ENCODE peak calls at places on chromosomes 7 and 10, in ten cellular contexts. B is testis; O is mammary epithelial cell; R is hepatocyte; W is CD8-positive, alpha-beta memory T cell; G is tibial nerve; V is prostate gland; U is lower lobe of right lung; P is SJCRH30; T is upper lobe of right lung. D is an unnamed sample.

GRCh38 chr7:24323961-24324480 is 40.0 kb downstream of the NPY start:
- DNase-seq in B (no peak), O (no peak), R (no peak), W (no peak), G (no peak), V (no peak), U (no peak), P (peak), T (no peak), D (no peak)

GRCh38 chr7:94351703-94352102 is 43.0 kb upstream of the COL1A2 start:
- DNase-seq in B (no peak), O (no peak), R (no peak), W (no peak), G (no peak), V (no peak), U (no peak), P (no peak), T (no peak), D (no peak)

GRCh38 chr7:132083126-132084123 is 492.8 kb downstream of the PLXNA4 start:
- DNase-seq in B (no peak), O (no peak), R (no peak), W (no peak), G (no peak), V (no peak), U (no peak), P (no peak), T (no peak), D (no peak)

GRCh38 chr7:114481995-114482394 is 67.4 kb downstream of the FOXP2 start:
- DNase-seq in B (no peak), O (peak), R (no peak), W (no peak), G (no peak), V (no peak), U (no peak), P (no peak), T (no peak), D (no peak)

GRCh38 chr7:87448427-87448826 is 27.1 kb downstream of the ABCB4 start:
- DNase-seq in B (no peak), O (no peak), R (no peak), W (no peak), G (no peak), V (no peak), U (no peak), P (no peak), T (no peak), D (no peak)

GRCh38 chr10:132028706-132029105 is 37.0 kb upstream of the JAKMIP3 start:
- DNase-seq in B (no peak), O (no peak), R (no peak), W (no peak), G (no peak), V (no peak), U (no peak), P (no peak), T (no peak), D (no peak)

GRCh38 chr10:23945845-23946244 is 263.1 kb upstream of the KIAA1217 start:
- DNase-seq in B (no peak), O (no peak), R (no peak), W (no peak), G (no peak), V (no peak), U (no peak), P (no peak), T (no peak), D (no peak)

GRCh38 chr10:19658131-19658530 is 158.1 kb upstream of the PLXDC2 start:
- DNase-seq in B (no peak), O (no peak), R (no peak), W (no peak), G (no peak), V (no peak), U (no peak), P (no peak), T (no peak), D (no peak)

GRCh38 chr10:56633876-56634452 is 272.9 kb upstream of the ZWINT start:
- DNase-seq in B (no peak), O (no peak), R (no peak), W (no peak), G (no peak), V (no peak), U (no peak), P (no peak), T (no peak), D (no peak)

GRCh38 chr10:8042864-8043568 is 11.5 kb upstream of the GATA3 start:
- DNase-seq in B (no peak), O (no peak), R (no peak), W (no peak), G (no peak), V (no peak), U (no peak), P (no peak), T (no peak), D (no peak)

GRCh38 chr10:120437541-120437940 is 19.5 kb upstream of the PLPP4 start:
- DNase-seq in B (no peak), O (no peak), R (no peak), W (no peak), G (no peak), V (no peak), U (no peak), P (no peak), T (no peak), D (no peak)

GRCh38 chr10:99329891-99330674 is 927 bp downstream of the CNNM1 start:
- DNase-seq in B (peak), O (peak), R (peak), W (no peak), G (no peak), V (no peak), U (peak), P (no peak), T (peak), D (no peak)

GRCh38 chr7:37920619-37921339 is at the start of gene EPDR1:
- DNase-seq in B (peak), O (peak), R (peak), W (no peak), G (peak), V (peak), U (peak), P (peak), T (peak), D (peak)

GRCh38 chr7:105136221-105136620 is 122.2 kb downstream of the KMT2E start:
- DNase-seq in B (no peak), O (no peak), R (peak), W (no peak), G (no peak), V (no peak), U (no peak), P (no peak), T (no peak), D (no peak)

GRCh38 chr10:28105561-28105960 is 106.7 kb upstream of the ODAD2 start:
- DNase-seq in B (no peak), O (no peak), R (no peak), W (no peak), G (no peak), V (no peak), U (no peak), P (no peak), T (no peak), D (no peak)

GRCh38 chr10:123555616-123556015 is 110.5 kb upstream of the GPR26 start:
- DNase-seq in B (no peak), O (no peak), R (no peak), W (no peak), G (no peak), V (no peak), U (no peak), P (no peak), T (no peak), D (no peak)

GRCh38 chr7:151257990-151258389 is 9.5 kb upstream of the SMARCD3 start:
- DNase-seq in B (no peak), O (no peak), R (no peak), W (no peak), G (no peak), V (no peak), U (no peak), P (no peak), T (no peak), D (no peak)

GRCh38 chr7:115805458-115805857 is 225.1 kb downstream of the TFEC start:
- DNase-seq in B (no peak), O (peak), R (no peak), W (no peak), G (no peak), V (no peak), U (no peak), P (no peak), T (no peak), D (no peak)

GRCh38 chr7:93890464-93891068 is at the start of gene TFPI2:
- DNase-seq in B (peak), O (peak), R (peak), W (no peak), G (no peak), V (peak), U (peak), P (peak), T (peak), D (peak)

GRCh38 chr10:16866861-16867260 is 49.6 kb upstream of the RSU1 start:
- DNase-seq in B (no peak), O (no peak), R (no peak), W (no peak), G (no peak), V (no peak), U (no peak), P (no peak), T (no peak), D (no peak)

GRCh38 chr7:150968698-150969482 is 9.2 kb downstream of the KCNH2 start:
- DNase-seq in B (no peak), O (no peak), R (no peak), W (no peak), G (no peak), V (no peak), U (no peak), P (no peak), T (no peak), D (no peak)

GRCh38 chr10:29666201-29666600 is 31.4 kb upstream of the SVIL start:
- DNase-seq in B (no peak), O (no peak), R (no peak), W (no peak), G (no peak), V (no peak), U (no peak), P (no peak), T (no peak), D (no peak)

GRCh38 chr10:29667191-29667590 is 32.4 kb upstream of the SVIL start:
- DNase-seq in B (no peak), O (no peak), R (no peak), W (no peak), G (no peak), V (no peak), U (no peak), P (no peak), T (no peak), D (no peak)

GRCh38 chr10:29668628-29669027 is 33.9 kb upstream of the SVIL start:
- DNase-seq in B (no peak), O (peak), R (no peak), W (no peak), G (no peak), V (no peak), U (no peak), P (no peak), T (no peak), D (no peak)

GRCh38 chr10:29671968-29672367 is 37.2 kb upstream of the SVIL start:
- DNase-seq in B (no peak), O (no peak), R (no peak), W (no peak), G (no peak), V (no peak), U (no peak), P (no peak), T (no peak), D (no peak)

GRCh38 chr10:29669149-29669548 is 34.4 kb upstream of the SVIL start:
- DNase-seq in B (no peak), O (peak), R (no peak), W (no peak), G (no peak), V (no peak), U (no peak), P (no peak), T (no peak), D (no peak)
- H3K27ac ChIP-seq in B (no peak), O (peak), R (no peak), W (no peak), G (no peak), V (no peak), U (no peak), P (no peak), T (no peak), D (no peak)

GRCh38 chr7:129501760-129502707 is at the start of gene SMKR1:
- DNase-seq in B (peak), O (peak), R (peak), W (peak), G (no peak), V (peak), U (peak), P (peak), T (peak), D (peak)

GRCh38 chr7:129498021-129498420 is 4.3 kb upstream of the SMKR1 start:
- DNase-seq in B (no peak), O (no peak), R (no peak), W (no peak), G (no peak), V (no peak), U (no peak), P (no peak), T (no peak), D (no peak)

GRCh38 chr7:129499915-129500463 is 2.3 kb upstream of the SMKR1 start:
- DNase-seq in B (no peak), O (no peak), R (no peak), W (no peak), G (no peak), V (no peak), U (no peak), P (no peak), T (no peak), D (no peak)

GRCh38 chr7:129503725-129504124 is 1.4 kb downstream of the SMKR1 start:
- DNase-seq in B (no peak), O (no peak), R (no peak), W (no peak), G (no peak), V (no peak), U (no peak), P (no peak), T (no peak), D (no peak)

DNA sequence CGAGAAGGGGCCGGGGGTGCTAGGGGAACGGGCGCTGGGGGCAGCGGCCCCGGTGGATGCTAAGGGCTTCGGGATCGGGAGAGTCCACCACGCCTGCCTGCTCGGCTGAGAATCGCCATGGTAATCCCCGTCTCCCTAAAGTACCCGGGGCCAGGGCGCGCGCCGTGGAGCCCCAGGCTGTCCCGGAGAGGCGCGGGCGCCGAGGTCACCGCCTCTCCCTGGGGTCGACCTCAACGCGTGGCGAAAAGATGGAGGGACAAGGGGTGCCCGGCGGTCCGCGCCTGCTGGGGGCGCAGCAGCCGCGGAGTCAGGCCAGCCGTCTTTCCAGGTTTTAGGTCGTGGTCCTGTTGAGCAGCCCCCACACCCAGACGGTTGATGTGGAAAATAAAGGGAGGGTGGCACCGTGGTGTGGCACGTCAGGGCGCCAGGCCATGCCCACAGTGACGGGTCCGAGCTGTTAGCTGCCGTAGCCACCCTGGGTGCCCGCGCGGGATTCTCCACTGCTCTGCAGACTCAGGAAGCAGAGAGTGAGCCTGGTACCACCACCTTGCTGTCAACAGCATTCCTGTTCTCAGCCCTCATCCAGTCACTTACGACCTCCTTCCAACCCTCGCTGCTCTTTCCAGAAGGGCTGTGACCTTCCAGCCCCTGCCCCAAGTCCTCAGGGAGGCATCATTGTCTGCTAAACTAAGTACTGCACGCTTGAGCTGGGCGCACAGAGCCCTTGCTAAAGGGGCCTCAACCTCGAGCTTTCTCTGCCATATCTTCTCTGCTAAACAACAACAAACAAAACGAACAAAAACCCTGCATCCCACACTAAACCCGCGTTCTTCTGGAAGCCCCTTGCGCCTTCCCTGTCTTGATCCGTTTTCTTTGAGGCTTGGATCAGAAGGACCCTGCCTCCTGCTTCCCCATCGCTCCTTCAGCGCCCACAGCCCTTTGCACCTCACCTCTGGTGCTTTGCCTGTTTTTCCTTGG is 666 bp downstream of the SMKR1 start:
- DNase-seq in B (peak), O (no peak), R (peak), W (peak), G (no peak), V (no peak), U (no peak), P (no peak), T (no peak), D (no peak)
- H3K27ac ChIP-seq in B (no peak), O (no peak), R (no peak), W (peak), G (no peak), V (no peak), U (peak), P (no peak), T (no peak), D (no peak)

DNA sequence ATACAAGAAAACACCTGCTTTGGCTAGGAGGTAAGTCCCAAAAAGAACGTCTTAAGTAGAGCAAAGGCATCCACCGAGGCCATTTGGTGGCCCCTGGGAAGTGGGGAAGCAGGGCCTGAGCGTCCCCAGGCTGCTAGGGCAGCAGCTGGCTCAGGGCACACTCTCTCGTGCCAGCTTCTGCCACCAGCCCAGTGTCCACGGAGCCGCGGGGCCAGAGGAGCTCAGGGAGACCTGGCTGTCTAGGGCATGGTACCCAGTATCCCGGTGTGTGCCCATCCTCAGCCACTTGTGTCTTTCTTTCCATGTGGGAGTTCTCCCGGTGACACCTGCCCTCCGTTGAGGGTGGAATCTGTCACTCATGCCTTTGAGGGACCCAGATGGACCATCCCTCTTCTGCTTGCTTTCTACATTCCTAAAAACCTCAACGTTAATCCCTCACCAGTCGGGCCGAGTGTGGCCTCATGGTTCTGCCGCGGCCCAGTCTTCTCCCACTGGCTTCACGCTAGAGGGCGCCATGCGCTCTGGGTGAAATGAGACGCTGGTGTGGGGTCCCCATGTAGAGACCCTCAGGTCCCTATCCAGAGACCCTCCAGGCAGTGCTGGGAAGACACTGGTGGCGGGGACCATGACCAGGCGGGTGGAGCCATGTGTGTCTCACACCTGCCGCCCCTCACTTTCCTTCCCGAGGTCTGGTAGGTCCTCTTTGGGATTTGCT is 9.5 kb upstream of the AP5Z1 start:
- DNase-seq in B (no peak), O (no peak), R (no peak), W (no peak), G (no peak), V (no peak), U (no peak), P (no peak), T (no peak), D (no peak)
- H3K27ac ChIP-seq in B (no peak), O (no peak), R (peak), W (no peak), G (no peak), V (no peak), U (no peak), P (no peak), T (no peak), D (no peak)

DNA sequence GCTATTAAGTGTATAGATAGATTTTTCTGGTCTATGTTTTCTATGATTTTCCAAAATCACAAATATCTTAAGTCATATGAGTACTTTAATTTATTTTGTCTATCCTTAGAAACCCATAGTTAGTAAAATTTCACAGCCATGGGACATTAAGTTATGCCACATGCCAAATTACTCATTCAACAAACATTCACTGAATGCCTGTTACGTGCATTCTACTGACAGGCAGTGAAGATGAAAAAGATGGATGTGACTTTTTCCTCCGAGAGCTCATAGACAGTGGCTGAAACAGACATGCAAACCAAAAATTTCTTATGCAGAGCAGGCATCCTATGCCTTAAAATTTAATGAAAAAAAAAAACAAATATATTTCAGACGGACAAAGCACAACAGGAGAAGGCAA is 84.9 kb downstream of the CHRM2 start:
- DNase-seq in B (no peak), O (no peak), R (no peak), W (no peak), G (no peak), V (no peak), U (no peak), P (no peak), T (no peak), D (no peak)
- H3K27ac ChIP-seq in B (no peak), O (no peak), R (no peak), W (no peak), G (no peak), V (no peak), U (no peak), P (no peak), T (no peak), D (no peak)

GRCh38 chr10:26860026-26860541 is 674 bp downstream of the ABI1 start:
- DNase-seq in B (peak), O (peak), R (peak), W (peak), G (peak), V (peak), U (peak), P (peak), T (peak), D (peak)
- H3K27ac ChIP-seq in B (peak), O (peak), R (peak), W (peak), G (peak), V (peak), U (peak), P (peak), T (peak), D (peak)

GRCh38 chr10:124743188-124744046 is 761 bp downstream of the FAM53B start:
- DNase-seq in B (no peak), O (peak), R (peak), W (peak), G (no peak), V (no peak), U (peak), P (peak), T (peak), D (no peak)
- H3K27ac ChIP-seq in B (peak), O (peak), R (peak), W (peak), G (peak), V (peak), U (peak), P (no peak), T (peak), D (no peak)